ENCODE peak calls at places on chromosomes 4 and X, in ten cellular contexts. L, O, H, A, U, D, F, X, Z and C are unnamed samples.

GRCh38 chr4:3227878-3228675 is 20.9 kb upstream of the MSANTD1 start:
- DNase-seq in L (peak), O (no peak), H (no peak), A (peak), U (no peak), D (no peak), F (no peak), X (no peak), Z (no peak), C (no peak)

GRCh38 chr4:173436149-173436579 is 37.2 kb upstream of the SCRG1 start:
- DNase-seq in L (no peak), O (no peak), H (no peak), A (peak), U (no peak), D (no peak), F (no peak), X (no peak), Z (peak), C (peak)

GRCh38 chrX:63115196-63115595 is 235.9 kb downstream of the SPIN4 start:
- DNase-seq in L (no peak), O (no peak), H (no peak), A (no peak), U (no peak), D (no peak), F (no peak), X (no peak), Z (no peak), C (no peak)

GRCh38 chr4:95550566-95550965 is 1.8 kb upstream of the UNC5C start:
- DNase-seq in L (no peak), O (no peak), H (no peak), A (no peak), U (no peak), D (no peak), F (no peak), X (no peak), Z (no peak), C (no peak)

GRCh38 chr4:7979652-7979968 is 39.9 kb upstream of the AFAP1 start:
- DNase-seq in L (no peak), O (no peak), H (no peak), A (no peak), U (no peak), D (no peak), F (no peak), X (no peak), Z (no peak), C (no peak)

GRCh38 chrX:6384921-6385320 is 150.0 kb downstream of the VCX3A start:
- DNase-seq in L (no peak), O (no peak), H (no peak), A (no peak), U (no peak), D (no peak), F (no peak), X (no peak), Z (no peak), C (no peak)

GRCh38 chr4:75940692-75941253 is at the start of gene NAAA:
- DNase-seq in L (peak), O (peak), H (peak), A (peak), U (no peak), D (peak), F (peak), X (peak), Z (peak), C (no peak)

GRCh38 chrX:42384956-42385355 is 393.0 kb downstream of the PPP1R2C start:
- DNase-seq in L (no peak), O (no peak), H (no peak), A (no peak), U (no peak), D (no peak), F (no peak), X (no peak), Z (no peak), C (no peak)

GRCh38 chr4:123325241-123325681 is 71.3 kb upstream of the SPRY1 start:
- DNase-seq in L (no peak), O (no peak), H (no peak), A (no peak), U (no peak), D (no peak), F (no peak), X (no peak), Z (no peak), C (no peak)

GRCh38 chr4:80611366-80611765 is 275.8 kb downstream of the CFAP299 start:
- DNase-seq in L (no peak), O (no peak), H (no peak), A (no peak), U (no peak), D (no peak), F (no peak), X (no peak), Z (no peak), C (no peak)

GRCh38 chr4:2244947-2245786 is 3.2 kb upstream of the HAUS3 start:
- DNase-seq in L (peak), O (peak), H (no peak), A (no peak), U (no peak), D (no peak), F (no peak), X (no peak), Z (no peak), C (no peak)

GRCh38 chr4:37793562-37793961 is 32.9 kb upstream of the PGM2 start:
- DNase-seq in L (no peak), O (no peak), H (peak), A (peak), U (no peak), D (no peak), F (peak), X (peak), Z (peak), C (no peak)

GRCh38 chrX:42023122-42023521 is 99.8 kb upstream of the CASK start:
- DNase-seq in L (no peak), O (no peak), H (no peak), A (no peak), U (no peak), D (no peak), F (no peak), X (no peak), Z (no peak), C (no peak)

GRCh38 chr4:88696620-88697019 is 1.0 kb downstream of the NAP1L5 start:
- DNase-seq in L (no peak), O (no peak), H (no peak), A (peak), U (no peak), D (no peak), F (no peak), X (peak), Z (no peak), C (no peak)

GRCh38 chrX:11386001-11386523 is 92.8 kb downstream of the AMELX start:
- DNase-seq in L (no peak), O (no peak), H (peak), A (peak), U (peak), D (no peak), F (no peak), X (no peak), Z (peak), C (peak)

GRCh38 chr4:3410401-3411135 is 31.2 kb upstream of the HGFAC start:
- DNase-seq in L (no peak), O (no peak), H (peak), A (no peak), U (no peak), D (no peak), F (no peak), X (no peak), Z (no peak), C (no peak)

GRCh38 chrX:38561126-38561868 is at the start of gene TSPAN7:
- DNase-seq in L (peak), O (peak), H (peak), A (peak), U (peak), D (peak), F (peak), X (peak), Z (peak), C (no peak)

GRCh38 chr4:153476829-153477574 is 10.8 kb downstream of the TMEM131L start:
- DNase-seq in L (no peak), O (no peak), H (no peak), A (no peak), U (no peak), D (no peak), F (no peak), X (no peak), Z (no peak), C (no peak)

GRCh38 chrX:71541546-71542022 is 8.7 kb downstream of the OGT start:
- DNase-seq in L (no peak), O (no peak), H (no peak), A (peak), U (no peak), D (no peak), F (no peak), X (no peak), Z (peak), C (peak)

GRCh38 chr4:102687373-102687981 is 73.3 kb downstream of the MANBA start:
- DNase-seq in L (no peak), O (no peak), H (no peak), A (no peak), U (no peak), D (peak), F (peak), X (no peak), Z (peak), C (no peak)

GRCh38 chr4:153153339-153153851 is 50.8 kb upstream of the TRIM2 start:
- DNase-seq in L (peak), O (peak), H (peak), A (peak), U (no peak), D (no peak), F (peak), X (peak), Z (peak), C (no peak)

GRCh38 chr4:142550955-142551354 is 295.1 kb downstream of the INPP4B start:
- DNase-seq in L (no peak), O (no peak), H (no peak), A (peak), U (no peak), D (peak), F (no peak), X (no peak), Z (no peak), C (no peak)
- H3K4me3 ChIP-seq in L (no peak), O (no peak), H (no peak), A (no peak), U (no peak), D (no peak), F (no peak), X (no peak), Z (no peak), C (no peak)

GRCh38 chr4:112510468-112511293 is 5.3 kb downstream of the NEUROG2 start:
- DNase-seq in L (no peak), O (no peak), H (no peak), A (peak), U (no peak), D (no peak), F (no peak), X (no peak), Z (no peak), C (no peak)
- H3K4me3 ChIP-seq in L (no peak), O (peak), H (no peak), A (peak), U (no peak), D (no peak), F (no peak), X (peak), Z (peak), C (no peak)

GRCh38 chrX:134174859-134175258 is 62.1 kb upstream of the CCDC160 start:
- DNase-seq in L (no peak), O (no peak), H (no peak), A (no peak), U (no peak), D (no peak), F (no peak), X (no peak), Z (no peak), C (no peak)

GRCh38 chrX:134174273-134174660 is 62.7 kb upstream of the CCDC160 start:
- DNase-seq in L (no peak), O (no peak), H (no peak), A (no peak), U (no peak), D (no peak), F (no peak), X (no peak), Z (no peak), C (no peak)

GRCh38 chrX:134172588-134173259 is 64.3 kb upstream of the CCDC160 start:
- DNase-seq in L (peak), O (peak), H (no peak), A (peak), U (no peak), D (no peak), F (peak), X (peak), Z (peak), C (no peak)

GRCh38 chrX:134173541-134174272 is 63.3 kb upstream of the CCDC160 start:
- DNase-seq in L (no peak), O (no peak), H (no peak), A (no peak), U (no peak), D (no peak), F (no peak), X (no peak), Z (no peak), C (no peak)

DNA sequence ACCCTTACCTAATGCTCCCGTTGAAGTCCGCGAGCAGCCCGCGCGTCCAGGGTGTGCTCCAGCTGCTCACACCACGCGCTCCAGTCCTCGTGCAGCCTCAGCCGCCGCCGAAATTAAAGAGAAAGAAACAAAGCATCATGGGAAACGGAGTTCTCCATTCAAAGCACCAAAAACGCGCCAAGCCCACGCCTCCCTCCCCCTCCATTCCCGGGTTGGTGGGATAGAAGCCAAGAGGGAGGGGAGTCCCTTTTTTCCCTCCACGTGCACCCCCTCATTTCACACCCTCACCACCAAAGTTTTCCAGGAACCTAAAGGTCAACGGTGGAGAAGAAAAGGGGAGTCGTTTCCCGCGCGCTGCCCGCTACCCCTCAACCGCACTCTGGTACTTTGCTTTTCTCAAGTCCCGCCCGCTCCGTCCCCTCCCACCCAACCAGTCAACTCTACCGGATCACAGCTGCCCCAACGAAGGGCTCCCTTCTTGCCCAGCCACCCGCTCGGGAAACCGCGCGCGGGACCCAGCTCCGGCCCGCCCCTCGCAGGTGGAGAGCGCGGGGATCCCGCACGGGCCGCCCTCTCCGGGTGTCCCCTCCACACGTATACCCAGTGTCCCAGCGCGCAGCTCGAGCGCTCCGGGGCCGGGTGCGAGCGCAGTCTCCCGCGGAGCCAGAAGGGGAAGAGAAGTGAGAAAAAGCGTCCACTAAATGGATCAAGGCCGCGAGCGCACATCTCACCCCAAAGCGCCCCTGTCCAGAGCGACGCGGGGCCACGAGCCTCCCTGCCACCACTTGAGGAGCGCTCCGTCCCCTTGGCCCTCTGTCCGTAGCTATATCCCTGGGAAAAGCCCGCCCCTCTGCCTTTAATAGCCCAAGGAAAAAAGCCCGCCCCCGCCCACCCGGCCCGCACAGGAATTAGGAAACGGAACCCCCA is 65.1 kb upstream of the CCDC160 start:
- DNase-seq in L (peak), O (peak), H (no peak), A (peak), U (no peak), D (no peak), F (no peak), X (peak), Z (peak), C (no peak)
- H3K4me3 ChIP-seq in L (no peak), O (peak), H (no peak), A (peak), U (peak), D (no peak), F (peak), X (peak), Z (peak), C (peak)

GRCh38 chr4:154490589-154491340 is 834 bp downstream of the DCHS2 start:
- DNase-seq in L (peak), O (no peak), H (no peak), A (no peak), U (no peak), D (no peak), F (no peak), X (no peak), Z (no peak), C (no peak)
- H3K4me3 ChIP-seq in L (no peak), O (peak), H (no peak), A (no peak), U (peak), D (no peak), F (peak), X (no peak), Z (no peak), C (no peak)

DNA sequence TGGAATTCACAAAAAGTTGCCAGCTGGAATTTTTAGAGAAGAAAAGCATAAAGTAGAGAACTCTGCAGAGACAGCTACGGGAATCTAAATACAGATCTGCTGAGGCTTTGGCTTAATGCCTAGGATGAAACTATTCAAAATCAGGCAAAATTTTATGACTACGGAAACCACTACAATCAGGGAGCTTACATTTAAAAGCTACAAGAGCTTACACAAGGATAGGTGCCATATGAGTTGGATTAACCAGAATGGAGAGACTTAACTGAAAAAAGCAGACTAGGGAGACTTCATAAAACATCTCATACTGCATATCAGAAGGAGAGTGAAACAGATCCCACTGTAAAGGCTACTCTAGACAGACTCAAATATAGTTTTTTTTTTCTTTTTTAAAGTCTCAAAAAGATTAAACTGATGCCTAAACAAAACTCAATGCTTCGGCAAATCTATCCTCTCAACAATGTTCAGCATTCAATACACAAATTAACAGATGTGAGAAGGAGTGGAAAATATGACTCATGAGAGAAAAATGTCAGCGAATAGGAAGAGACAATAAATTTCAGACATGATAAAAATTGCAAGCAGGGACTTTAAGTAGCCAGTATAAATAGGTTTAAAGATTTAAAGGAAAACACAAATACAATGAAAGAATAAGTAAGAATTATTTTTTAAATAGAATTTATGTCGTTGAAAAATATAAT is 586.0 kb downstream of the FSTL5 start:
- DNase-seq in L (no peak), O (no peak), H (no peak), A (peak), U (peak), D (no peak), F (no peak), X (no peak), Z (peak), C (peak)
- H3K4me3 ChIP-seq in L (no peak), O (no peak), H (no peak), A (no peak), U (no peak), D (no peak), F (no peak), X (no peak), Z (no peak), C (no peak)

DNA sequence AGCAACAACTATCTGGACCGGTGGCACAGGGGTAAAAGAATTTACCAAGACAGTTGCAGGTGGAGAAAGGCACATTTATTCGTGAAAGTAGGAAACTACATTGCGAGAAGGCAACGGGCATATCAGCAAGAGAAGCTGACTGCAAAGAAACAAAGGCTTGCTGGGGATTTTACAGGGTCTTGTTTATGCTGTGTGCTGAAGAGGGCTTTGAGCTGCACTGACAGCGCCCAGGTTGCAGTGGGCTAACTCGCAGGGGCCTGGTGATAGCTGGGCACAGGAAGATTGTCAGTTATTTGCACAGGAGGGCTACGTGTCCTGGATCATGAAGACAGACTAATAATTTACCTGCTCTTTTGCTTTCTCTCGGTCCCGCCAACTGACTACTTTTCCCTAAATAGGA is 10.7 kb downstream of the TLR3 start:
- DNase-seq in L (no peak), O (no peak), H (no peak), A (no peak), U (no peak), D (no peak), F (no peak), X (no peak), Z (no peak), C (no peak)
- H3K4me3 ChIP-seq in L (no peak), O (no peak), H (no peak), A (no peak), U (no peak), D (no peak), F (no peak), X (no peak), Z (no peak), C (no peak)

GRCh38 chrX:131821945-131822622 is 201.0 kb upstream of the STK26 start:
- DNase-seq in L (peak), O (no peak), H (no peak), A (no peak), U (no peak), D (no peak), F (peak), X (peak), Z (no peak), C (peak)
- H3K4me3 ChIP-seq in L (no peak), O (peak), H (no peak), A (no peak), U (no peak), D (no peak), F (no peak), X (peak), Z (no peak), C (peak)